ENCODE peak calls at places on chromosomes 5 and 9, in four cellular contexts. B is RWPE1; P is CD4-positive, alpha-beta T cell; S is CD8-positive, alpha-beta T cell. Q is an unnamed sample.

GRCh38 chr5:94928891-94929290 is 310.4 kb downstream of the SLF1 start:
- DNase-seq in S (no peak), P (no peak), B (peak; percentile 27), Q (no peak)

GRCh38 chr5:14190194-14191164 is 47.3 kb downstream of the TRIO start:
- DNase-seq in B (peak; percentile 89), S (no peak), P (no peak), Q (peak; percentile 95)

GRCh38 chr9:6230037-6230778 is 14.6 kb downstream of the IL33 start:
- DNase-seq in S (no peak), P (no peak), B (peak; percentile 44), Q (no peak)

GRCh38 chr9:89873801-89874200 is 269.0 kb downstream of the GADD45G start:
- DNase-seq in S (no peak), P (no peak), B (no peak), Q (no peak)

GRCh38 chr5:172003750-172004149 is 2.7 kb downstream of the FBXW11 start:
- DNase-seq in B (no peak), P (no peak), S (no peak), Q (no peak)

GRCh38 chr5:179143446-179143845 is 83.3 kb downstream of the ZNF354C start:
- DNase-seq in B (no peak), P (no peak), S (no peak), Q (no peak)

GRCh38 chr5:34915856-34916192 is 313 bp downstream of the BRIX1 start:
- DNase-seq in P (no peak), S (no peak), B (peak; percentile 15), Q (no peak)

GRCh38 chr5:17355585-17356346 is 138.3 kb downstream of the BASP1 start:
- DNase-seq in P (no peak), B (no peak), S (no peak), Q (no peak)

GRCh38 chr9:135326633-135327152 is 152.9 kb upstream of the PPP1R26 start:
- DNase-seq in S (peak; percentile 21), P (no peak), B (no peak), Q (no peak)

GRCh38 chr5:1931590-1932138 is 48.9 kb upstream of the IRX4 start:
- DNase-seq in B (no peak), P (no peak), S (no peak), Q (no peak)

GRCh38 chr9:86636614-86637013 is 282.4 kb upstream of the TUT7 start:
- DNase-seq in S (no peak), P (no peak), B (no peak), Q (no peak)

GRCh38 chr5:115775999-115776398 is 40.5 kb downstream of the CDO1 start:
- DNase-seq in P (no peak), B (no peak), S (no peak), Q (no peak)

GRCh38 chr5:180259260-180259611 is 32.6 kb downstream of the MAPK9 start:
- DNase-seq in B (no peak), P (no peak), S (no peak), Q (no peak)

GRCh38 chr5:100838048-100838473 is 65.0 kb downstream of the ST8SIA4 start:
- DNase-seq in S (no peak), B (no peak), P (no peak), Q (no peak)

GRCh38 chr9:16921855-16922254 is 51.4 kb upstream of the BNC2 start:
- DNase-seq in B (peak; percentile 51), S (no peak), P (no peak), Q (no peak)

GRCh38 chr9:24502548-24502947 is 43.1 kb downstream of the IZUMO3 start:
- DNase-seq in S (no peak), P (no peak), B (no peak), Q (no peak)

GRCh38 chr5:16600397-16600796 is 16.4 kb downstream of the RETREG1 start:
- DNase-seq in S (no peak), P (no peak), B (no peak), Q (no peak)

GRCh38 chr9:77981332-77981731 is 50.3 kb downstream of the GNAQ start:
- DNase-seq in S (no peak), P (no peak), B (peak; percentile 69), Q (no peak)

GRCh38 chr5:132094393-132095076 is 20.9 kb downstream of the CSF2 start:
- DNase-seq in B (peak; percentile 93), S (no peak), P (no peak), Q (peak; percentile 86)

GRCh38 chr9:15834541-15834940 is 281.7 kb downstream of the CCDC171 start:
- DNase-seq in S (no peak), B (no peak), P (no peak), Q (no peak)

DNA sequence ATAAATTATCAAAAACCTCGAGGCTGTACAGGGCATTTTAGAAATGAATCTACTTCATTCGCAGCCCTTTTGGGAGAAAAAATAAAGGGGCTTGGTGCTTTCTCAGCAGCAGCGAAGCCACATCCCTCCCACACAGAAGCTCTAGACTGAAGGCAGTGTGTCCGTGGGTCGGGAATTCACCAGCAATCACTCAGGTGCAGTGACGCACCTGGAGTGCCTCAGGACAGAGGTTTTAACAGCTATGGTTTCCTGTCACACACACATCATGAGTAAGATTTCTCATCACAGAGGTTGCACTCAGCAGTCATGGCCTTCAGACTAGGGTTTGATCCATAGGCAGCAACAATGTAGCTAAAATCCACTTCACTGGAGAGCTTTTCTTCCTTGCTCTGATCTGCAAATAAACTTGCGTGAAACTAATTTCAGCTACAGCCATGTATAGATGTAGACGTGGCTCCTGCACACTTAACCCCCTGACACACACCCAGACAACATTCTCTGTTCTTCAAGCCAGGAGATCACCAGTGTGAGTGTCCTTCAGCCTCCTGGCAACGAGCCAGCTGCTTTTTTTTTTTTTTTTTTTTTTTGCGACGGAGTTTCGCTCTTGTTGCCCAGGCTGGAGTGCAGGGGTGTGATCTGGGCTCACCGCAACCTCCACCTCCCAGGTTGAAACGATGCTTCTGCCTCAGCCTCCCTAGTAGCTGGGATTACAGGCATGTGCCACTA is 34.8 kb downstream of the DYNC2I2 start:
- DNase-seq in S (no peak), B (no peak), P (no peak), Q (no peak)
- TF ChIP-seq CTCF in S (no peak), B (no peak), P (no peak), Q (no peak)

DNA sequence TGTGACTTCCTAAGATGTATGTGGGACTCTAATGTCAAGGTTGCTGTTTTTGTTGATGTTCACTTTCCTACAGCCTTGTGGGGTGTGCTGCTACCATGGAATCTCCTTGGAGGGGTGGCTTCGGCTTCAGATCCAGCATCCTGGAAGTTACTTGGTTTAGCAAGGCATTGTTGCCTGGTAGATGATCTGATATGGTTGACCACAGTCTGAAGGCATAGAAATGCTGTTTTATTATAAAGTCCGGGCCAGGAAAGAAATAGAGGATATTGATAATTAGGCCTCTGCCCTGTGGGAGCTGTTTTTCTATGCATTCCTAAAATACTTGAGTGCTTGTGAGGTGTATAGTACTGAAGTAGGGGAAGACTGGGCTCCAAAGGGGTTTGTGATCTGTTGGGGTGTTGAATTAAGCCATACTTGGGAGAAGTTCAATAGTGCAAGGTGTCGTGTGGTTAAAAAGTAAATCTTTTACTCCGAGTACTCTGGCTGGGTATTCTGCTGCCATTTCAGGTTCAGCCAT is 27.3 kb upstream of the CREBRF start:
- DNase-seq in S (no peak), P (no peak), B (no peak), Q (no peak)
- H3K27ac ChIP-seq in S (no peak overlapping the region), P (peak overlapping the region; percentile 6), B (no peak overlapping the region), Q (no peak overlapping the region)

GRCh38 chr5:176742246-176743105 is 67.9 kb upstream of the UNC5A start:
- DNase-seq in P (no peak), S (peak; percentile 32), B (no peak), Q (no peak)

GRCh38 chr5:176744584-176744965 is 65.8 kb upstream of the UNC5A start:
- DNase-seq in S (no peak), B (no peak), P (no peak), Q (no peak)

GRCh38 chr5:176743136-176743827 is 67.1 kb upstream of the UNC5A start:
- DNase-seq in S (peak; percentile 43), P (no peak), B (no peak), Q (no peak)

GRCh38 chr5:176741566-176742211 is 68.7 kb upstream of the UNC5A start:
- DNase-seq in B (no peak), P (no peak), S (peak; percentile 40), Q (no peak)

DNA sequence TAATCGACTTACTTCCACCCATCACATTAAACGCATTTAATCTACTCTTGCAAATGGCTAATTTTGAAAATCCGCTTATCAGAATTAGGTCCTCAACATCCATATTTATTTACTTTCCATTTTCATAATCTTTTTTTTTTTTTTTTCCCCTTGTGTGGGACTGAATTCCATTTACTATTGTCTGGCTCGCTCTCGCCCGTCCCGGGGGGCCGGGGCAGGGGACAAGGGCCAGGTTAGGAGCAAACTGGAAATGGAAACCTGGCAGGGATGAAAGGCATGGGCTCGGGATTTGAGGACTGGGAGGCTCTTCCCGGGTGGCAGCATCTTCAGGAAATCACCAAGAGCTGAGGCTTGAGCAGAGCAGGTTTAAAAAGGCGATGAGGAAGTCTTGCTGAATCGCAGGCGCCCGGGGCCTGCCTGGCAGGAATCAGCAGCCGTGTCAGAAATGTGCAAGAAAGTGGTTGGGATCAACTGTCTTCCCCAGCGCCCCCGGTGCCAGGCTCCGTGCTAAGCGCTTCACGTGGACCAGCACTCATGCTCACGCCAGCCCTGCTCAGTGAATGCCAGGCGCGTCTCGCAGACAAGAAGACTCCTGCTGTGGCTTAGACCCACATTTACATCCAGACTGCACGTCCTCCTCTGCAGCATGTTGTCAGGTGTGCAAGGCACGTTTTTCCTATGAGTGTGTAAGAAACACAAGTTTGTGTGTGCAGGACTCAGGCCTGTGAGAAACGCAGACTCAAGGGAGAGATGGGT is 66.4 kb upstream of the UNC5A start:
- DNase-seq in B (no peak), S (peak; percentile 47), P (no peak), Q (no peak)
- TF ChIP-seq CTCF in B (no peak), S (no peak), P (no peak), Q (no peak)

GRCh38 chr9:127281887-127282286 is 17.3 kb downstream of the GARNL3 start:
- DNase-seq in B (no peak), P (no peak), S (no peak), Q (no peak)
- H3K27ac ChIP-seq in B (no peak overlapping the region), P (no peak overlapping the region), S (no peak overlapping the region), Q (no peak overlapping the region)

DNA sequence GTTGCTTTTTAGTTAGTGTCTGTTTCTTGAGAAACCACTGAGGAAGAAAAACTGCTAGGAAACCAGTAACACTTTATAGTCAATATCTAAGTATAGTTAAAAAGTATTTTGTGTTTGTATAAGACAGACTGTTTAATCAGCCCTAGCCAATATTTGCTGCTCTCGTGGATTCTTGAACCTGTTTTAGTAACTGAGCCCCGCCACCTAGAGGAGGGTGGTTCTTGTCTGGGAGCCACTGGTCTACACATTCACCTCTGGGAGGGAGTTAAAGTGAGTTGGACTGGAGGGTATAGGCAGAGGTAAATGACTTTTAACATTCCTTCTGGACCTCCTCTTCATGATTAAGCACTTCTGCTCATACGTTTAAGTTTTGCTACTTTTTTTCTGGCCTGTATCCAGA is 117.2 kb downstream of the SPATA31D1 start:
- DNase-seq in P (no peak), B (no peak), S (no peak), Q (no peak)
- TF ChIP-seq CTCF in P (no peak), B (no peak), S (no peak), Q (no peak)

DNA sequence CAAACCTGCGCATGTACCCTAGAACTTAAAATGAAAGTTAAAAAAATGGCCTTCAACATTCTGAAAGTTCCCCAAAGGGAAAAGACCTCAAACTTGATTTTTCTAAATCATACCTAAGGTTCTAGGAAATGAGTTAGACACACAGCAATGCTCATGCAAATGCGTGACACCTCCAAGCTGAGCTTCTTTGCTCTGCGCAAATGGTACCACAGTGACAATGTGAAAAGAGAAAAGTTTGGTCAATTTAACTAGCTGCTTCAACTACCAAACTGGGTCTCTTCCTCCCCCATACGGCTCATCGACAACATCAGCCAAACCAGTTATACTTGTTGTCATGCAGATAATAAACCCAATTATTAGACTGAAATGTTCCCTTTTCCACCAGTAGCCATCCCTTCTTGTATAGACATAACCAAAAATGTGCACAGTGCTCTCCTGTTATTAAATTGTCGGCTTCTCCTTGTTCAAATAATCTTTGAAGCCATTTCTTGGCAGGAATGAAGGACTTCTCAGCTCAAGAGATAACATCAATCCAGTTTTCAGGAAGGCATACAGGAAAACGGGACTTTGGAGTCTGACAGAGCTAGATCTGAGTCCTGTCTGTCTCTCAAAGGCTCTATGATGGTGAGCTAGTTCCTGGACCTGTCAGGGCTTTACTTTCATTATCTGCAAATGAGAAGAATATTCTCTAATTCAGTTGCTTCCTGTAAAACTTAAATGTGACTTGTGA is 185.6 kb upstream of the NR3C1 start:
- DNase-seq in P (no peak), B (no peak), S (no peak), Q (no peak)
- H3K27ac ChIP-seq in P (no peak overlapping the region), B (no peak overlapping the region), S (no peak overlapping the region), Q (no peak overlapping the region)

Q was measured in AG04450.